ENCODE peak calls at places on chromosomes 5 and 9, in six cellular contexts. R, Y, U, X, B and G are unnamed samples.

GRCh38 chr9:76564300-76564699 is 105.3 kb downstream of the GCNT1 start:
- DNase-seq in U (no peak), B (no peak), Y (no peak), X (no peak), R (no peak), G (no peak)

GRCh38 chr9:24602687-24603352 is 57.1 kb upstream of the IZUMO3 start:
- DNase-seq in R (no peak), U (no peak), X (no peak), B (no peak), Y (peak), G (no peak)

GRCh38 chr5:171309526-171310333 is 682 bp downstream of the TLX3 start:
- DNase-seq in R (no peak), X (no peak), B (no peak), Y (no peak), U (no peak), G (no peak)

GRCh38 chr5:14110196-14110595 is 32.9 kb upstream of the TRIO start:
- DNase-seq in R (no peak), B (no peak), X (no peak), Y (peak), U (no peak), G (no peak)

GRCh38 chr9:122806661-122807060 is 6.7 kb downstream of the OR1K1 start:
- DNase-seq in R (no peak), Y (no peak), U (no peak), B (no peak), X (no peak), G (no peak)

GRCh38 chr5:1787472-1788047 is 12.1 kb downstream of the MRPL36 start:
- DNase-seq in Y (no peak), X (no peak), B (no peak), U (no peak), R (no peak), G (peak)

GRCh38 chr9:70260606-70261005 is 1.8 kb downstream of the SMC5 start:
- DNase-seq in B (no peak), R (no peak), U (no peak), X (no peak), Y (no peak), G (no peak)

GRCh38 chr9:131788851-131789250 is 49.0 kb upstream of the RAPGEF1 start:
- DNase-seq in B (no peak), X (no peak), U (no peak), Y (no peak), R (no peak), G (no peak)

GRCh38 chr5:89407053-89407452 is 524.1 kb upstream of the MEF2C start:
- DNase-seq in B (no peak), X (no peak), U (no peak), Y (no peak), R (no peak), G (no peak)

GRCh38 chr9:18739641-18740318 is 265.8 kb downstream of the ADAMTSL1 start:
- DNase-seq in X (no peak), U (no peak), R (no peak), B (no peak), Y (no peak), G (no peak)

GRCh38 chr5:77396017-77396416 is 96.1 kb downstream of the WDR41 start:
- DNase-seq in R (no peak), U (no peak), B (no peak), X (no peak), Y (no peak), G (no peak)

GRCh38 chr9:130043654-130044623 is 950 bp upstream of the FNBP1 start:
- DNase-seq in Y (peak), B (peak), U (no peak), X (no peak), R (no peak), G (peak)

GRCh38 chr5:132506094-132506692 is 15.6 kb upstream of the IRF1 start:
- DNase-seq in R (no peak), B (no peak), X (no peak), U (no peak), Y (peak), G (no peak)

GRCh38 chr9:928363-929042 is 48.0 kb upstream of the DMRT3 start:
- DNase-seq in U (no peak), X (no peak), R (peak), B (peak), Y (no peak), G (no peak)

GRCh38 chr5:135952683-135953082 is 2.1 kb downstream of the LECT2 start:
- DNase-seq in B (no peak), Y (no peak), R (no peak), U (no peak), X (no peak), G (no peak)

GRCh38 chr5:134581241-134581981 is 51.2 kb downstream of the SAR1B start:
- DNase-seq in Y (no peak), X (no peak), R (no peak), U (no peak), B (no peak), G (peak)

GRCh38 chr9:122005597-122005996 is 87.5 kb downstream of the TTLL11 start:
- DNase-seq in R (no peak), U (no peak), B (peak), X (no peak), Y (peak), G (no peak)

GRCh38 chr5:35036536-35036935 is 11.2 kb downstream of the AGXT2 start:
- DNase-seq in U (no peak), R (no peak), X (no peak), Y (no peak), B (no peak), G (no peak)

GRCh38 chr5:77309140-77309539 is 98.7 kb downstream of the PDE8B start:
- DNase-seq in Y (no peak), R (no peak), X (no peak), B (no peak), U (no peak), G (no peak)

GRCh38 chr9:7315746-7316457 is 483.7 kb downstream of the DMAC1 start:
- DNase-seq in R (no peak), Y (peak), B (no peak), U (no peak), X (no peak), G (no peak)

GRCh38 chr5:80153586-80154126 is 102.2 kb downstream of the SERINC5 start:
- DNase-seq in Y (no peak), X (no peak), B (peak), R (no peak), U (no peak), G (no peak)

GRCh38 chr5:1732238-1732880 is 67.3 kb downstream of the MRPL36 start:
- DNase-seq in Y (no peak), U (no peak), B (no peak), X (no peak), R (no peak), G (no peak)

GRCh38 chr9:127493592-127494303 is 42.4 kb downstream of the LRSAM1 start:
- DNase-seq in U (no peak), Y (no peak), X (no peak), B (no peak), R (no peak), G (peak)

GRCh38 chr5:73558950-73559349 is 6.5 kb downstream of the ANKRA2 start:
- DNase-seq in B (no peak), R (no peak), X (no peak), Y (peak), U (no peak), G (no peak)

GRCh38 chr9:75228893-75229292 is 140.6 kb downstream of the OSTF1 start:
- DNase-seq in Y (no peak), R (no peak), B (no peak), X (no peak), U (no peak), G (no peak)

GRCh38 chr9:75170898-75171360 is 82.6 kb downstream of the OSTF1 start:
- DNase-seq in U (no peak), Y (peak), X (no peak), B (no peak), R (no peak), G (no peak)

GRCh38 chr5:67268233-67269011 is 71.8 kb upstream of the CD180 start:
- DNase-seq in U (no peak), Y (peak), R (no peak), X (no peak), B (peak), G (peak)

GRCh38 chr9:81237565-81238231 is 451.6 kb downstream of the TLE1 start:
- DNase-seq in R (no peak), B (peak), Y (no peak), U (no peak), X (no peak), G (no peak)

GRCh38 chr5:80963521-80963895 is 3.3 kb downstream of the RASGRF2 start:
- DNase-seq in U (no peak), R (no peak), X (no peak), B (no peak), Y (no peak), G (no peak)

GRCh38 chr9:37414503-37414943 is 8.0 kb upstream of the GRHPR start:
- DNase-seq in X (no peak), R (no peak), B (no peak), Y (no peak), U (no peak), G (no peak)

GRCh38 chr9:100468041-100468440 is 4.9 kb upstream of the TMEFF1 start:
- DNase-seq in R (no peak), X (no peak), Y (no peak), B (no peak), U (no peak), G (no peak)

GRCh38 chr5:77157732-77158532 is 52.5 kb upstream of the PDE8B start:
- DNase-seq in B (no peak), R (no peak), Y (no peak), X (no peak), U (no peak), G (no peak)

GRCh38 chr5:172114875-172115422 is 73.1 kb downstream of the STK10 start:
- DNase-seq in X (peak), R (peak), U (peak), B (no peak), Y (no peak), G (no peak)

GRCh38 chr5:35679351-35679750 is 61.7 kb downstream of the SPEF2 start:
- DNase-seq in B (no peak), R (no peak), U (no peak), X (no peak), Y (peak), G (no peak)

GRCh38 chr5:71737931-71738539 is 19.0 kb downstream of the CARTPT start:
- DNase-seq in B (no peak), R (no peak), X (no peak), U (no peak), Y (no peak), G (no peak)

GRCh38 chr5:137073192-137073591 is 425.9 kb downstream of the SPOCK1 start:
- DNase-seq in R (no peak), X (no peak), B (no peak), U (no peak), Y (no peak), G (no peak)

GRCh38 chr9:97563458-97564135 is 62.1 kb downstream of the TMOD1 start:
- DNase-seq in Y (no peak), U (no peak), R (no peak), X (no peak), B (no peak), G (no peak)